ENCODE peak calls at places on chromosomes 13 and 19, in seven cellular contexts. G, A, F, Y, K, L and W are unnamed samples.

GRCh38 chr13:102309110-102309509 is 92.7 kb downstream of the FGF14 start:
- DNase-seq in G (no peak), A (no peak), F (no peak), Y (peak), K (no peak), L (no peak), W (no peak)

GRCh38 chr19:29674374-29675119 is 9.3 kb downstream of the PLEKHF1 start:
- DNase-seq in G (no peak), A (no peak), F (no peak), Y (no peak), K (no peak), L (no peak), W (no peak)

GRCh38 chr19:23263870-23264590 is 13.8 kb upstream of the ZNF724 start:
- DNase-seq in G (no peak), A (peak), F (no peak), Y (peak), K (no peak), L (no peak), W (no peak)

GRCh38 chr13:57123660-57124059 is 17.1 kb upstream of the PRR20A start:
- DNase-seq in G (no peak), A (peak), F (no peak), Y (no peak), K (no peak), L (no peak), W (no peak)

GRCh38 chr13:114015111-114015551 is 41.3 kb upstream of the C13orf46 start:
- DNase-seq in G (no peak), A (no peak), F (no peak), Y (no peak), K (no peak), L (no peak), W (no peak)

GRCh38 chr13:113062691-113063090 is 42.9 kb upstream of the F7 start:
- DNase-seq in G (no peak), A (no peak), F (no peak), Y (no peak), K (no peak), L (no peak), W (no peak)

GRCh38 chr13:90445179-90445578 is 902.3 kb upstream of the MIR17HG start:
- DNase-seq in G (no peak), A (peak), F (peak), Y (peak), K (no peak), L (peak), W (no peak)

GRCh38 chr13:82817133-82817532 is 1065.1 kb downstream of the SLITRK1 start:
- DNase-seq in G (no peak), A (no peak), F (no peak), Y (no peak), K (no peak), L (no peak), W (no peak)

GRCh38 chr13:49627831-49628652 is at the start of gene ARL11:
- DNase-seq in G (no peak), A (no peak), F (no peak), Y (peak), K (peak), L (no peak), W (peak)

GRCh38 chr13:106349080-106349841 is 186.2 kb downstream of the EFNB2 start:
- DNase-seq in G (no peak), A (peak), F (peak), Y (peak), K (no peak), L (no peak), W (no peak)

GRCh38 chr19:1259873-1260748 is 9.0 kb upstream of the CIRBP start:
- DNase-seq in G (no peak), A (no peak), F (peak), Y (peak), K (peak), L (peak), W (peak)

GRCh38 chr13:38630780-38631179 is 56.1 kb upstream of the FREM2 start:
- DNase-seq in G (no peak), A (peak), F (no peak), Y (peak), K (no peak), L (peak), W (no peak)